ENCODE peak calls at places on chromosomes 4 and X, in five cellular contexts. I is suprapubic skin; M is CD8-positive, alpha-beta T cell; V is astrocyte; F is lung. U is an unnamed sample.

GRCh38 chrX:41085883-41086626 is 810 bp downstream of the USP9X start:
- DNase-seq in V (peak), I (peak), F (peak), M (peak), U (peak)

GRCh38 chrX:22365460-22365859 is 92.7 kb downstream of the CBLL2 start:
- DNase-seq in F (no peak), V (peak), I (no peak), M (no peak), U (peak)

GRCh38 chrX:104039689-104040505 is at the start of gene H2BW2:
- DNase-seq in V (no peak), M (no peak), F (no peak), I (no peak), U (no peak)

GRCh38 chrX:64642482-64642881 is 247.2 kb upstream of the MTMR8 start:
- DNase-seq in V (no peak), I (no peak), M (no peak), F (no peak), U (no peak)

GRCh38 chrX:45035071-45035470 is 162.1 kb downstream of the KDM6A start:
- DNase-seq in V (no peak), M (no peak), I (no peak), F (no peak), U (no peak)

GRCh38 chr4:128006592-128006991 is 41.4 kb downstream of the ABHD18 start:
- DNase-seq in F (no peak), I (no peak), M (no peak), V (peak), U (peak)

GRCh38 chr4:64016893-64017292 is 392.4 kb downstream of the TECRL start:
- DNase-seq in V (no peak), F (no peak), I (no peak), M (no peak), U (no peak)

GRCh38 chr4:158327525-158327924 is 117.2 kb downstream of the TMEM144 start:
- DNase-seq in V (no peak), F (no peak), M (no peak), I (no peak), U (peak)

GRCh38 chr4:13765535-13765934 is 138.0 kb upstream of the BOD1L1 start:
- DNase-seq in V (no peak), M (no peak), I (no peak), F (no peak), U (no peak)

GRCh38 chr4:41746025-41746439 is 2.5 kb downstream of the PHOX2B start:
- DNase-seq in M (no peak), V (no peak), F (no peak), I (no peak), U (no peak)

GRCh38 chrX:3651272-3651671 is 62.2 kb downstream of the PRKX start:
- DNase-seq in V (no peak), I (no peak), F (no peak), M (no peak), U (peak)

GRCh38 chrX:31656013-31656412 is 584.2 kb upstream of the FTHL17 start:
- DNase-seq in M (no peak), F (no peak), I (no peak), V (peak), U (peak)

GRCh38 chrX:123803331-123803983 is 56.4 kb upstream of the XIAP start:
- DNase-seq in I (no peak), V (peak), M (no peak), F (no peak), U (peak)

GRCh38 chr4:182207806-182208483 is 35.3 kb upstream of the TENM3 start:
- DNase-seq in I (no peak), M (no peak), F (no peak), V (peak), U (peak)

GRCh38 chrX:49209434-49210251 is 9.7 kb upstream of the SYP start:
- DNase-seq in V (no peak), F (no peak), M (no peak), I (no peak), U (no peak)

GRCh38 chr4:55730143-55730931 is 89.3 kb upstream of the EXOC1L start:
- DNase-seq in M (no peak), I (no peak), V (no peak), F (no peak), U (no peak)

GRCh38 chrX:121886557-121886956 is 839.1 kb downstream of the GLUD2 start:
- DNase-seq in F (no peak), M (no peak), V (no peak), I (no peak), U (peak)

GRCh38 chr4:33334416-33334815 is 2614.2 kb downstream of the PCDH7 start:
- DNase-seq in M (no peak), F (no peak), V (no peak), I (no peak), U (peak)

GRCh38 chr4:89307446-89308160 is at the start of gene GPRIN3:
- DNase-seq in V (peak), I (peak), F (peak), M (peak), U (no peak)

GRCh38 chr4:74123065-74123728 is 24.2 kb upstream of the CXCL2 start:
- DNase-seq in F (peak), M (no peak), I (no peak), V (no peak), U (peak)

GRCh38 chrX:2707334-2707760 is 16.3 kb downstream of the CD99 start:
- DNase-seq in M (peak), V (peak), I (peak), F (peak), U (peak)

GRCh38 chr4:37780444-37781133 is 45.9 kb upstream of the PGM2 start:
- DNase-seq in M (peak), V (no peak), F (no peak), I (no peak), U (peak)

GRCh38 chrX:95823796-95824195 is 860.8 kb upstream of the DIAPH2 start:
- DNase-seq in F (no peak), I (no peak), V (no peak), M (no peak), U (no peak)
- TF ChIP-seq CTCF in F (no peak), I (no peak), V (no peak), M (no peak), U (no peak)

DNA sequence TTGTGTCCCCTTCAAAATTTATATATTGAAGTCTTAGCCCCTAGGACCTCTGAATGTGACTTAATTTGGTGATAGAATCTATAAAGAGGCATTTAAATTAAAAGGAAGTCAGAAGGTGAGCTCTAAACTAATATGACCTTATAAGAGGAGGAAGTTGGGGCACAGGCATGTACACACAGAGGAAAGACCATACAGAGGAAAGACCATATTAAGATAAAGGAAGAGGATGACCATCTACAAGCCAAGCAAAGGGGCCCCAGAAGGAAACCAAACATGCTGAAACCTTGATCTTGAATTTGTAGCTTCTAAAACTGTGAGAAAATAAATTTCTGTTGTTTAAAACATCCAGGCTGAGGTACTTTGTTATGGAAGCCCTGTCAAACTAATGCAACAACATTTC is 26.9 kb upstream of the CYBB start:
- DNase-seq in M (no peak), V (no peak), I (no peak), F (no peak), U (no peak)
- H3K4me3 ChIP-seq in M (no peak), V (no peak), I (no peak), F (no peak), U (no peak)

DNA sequence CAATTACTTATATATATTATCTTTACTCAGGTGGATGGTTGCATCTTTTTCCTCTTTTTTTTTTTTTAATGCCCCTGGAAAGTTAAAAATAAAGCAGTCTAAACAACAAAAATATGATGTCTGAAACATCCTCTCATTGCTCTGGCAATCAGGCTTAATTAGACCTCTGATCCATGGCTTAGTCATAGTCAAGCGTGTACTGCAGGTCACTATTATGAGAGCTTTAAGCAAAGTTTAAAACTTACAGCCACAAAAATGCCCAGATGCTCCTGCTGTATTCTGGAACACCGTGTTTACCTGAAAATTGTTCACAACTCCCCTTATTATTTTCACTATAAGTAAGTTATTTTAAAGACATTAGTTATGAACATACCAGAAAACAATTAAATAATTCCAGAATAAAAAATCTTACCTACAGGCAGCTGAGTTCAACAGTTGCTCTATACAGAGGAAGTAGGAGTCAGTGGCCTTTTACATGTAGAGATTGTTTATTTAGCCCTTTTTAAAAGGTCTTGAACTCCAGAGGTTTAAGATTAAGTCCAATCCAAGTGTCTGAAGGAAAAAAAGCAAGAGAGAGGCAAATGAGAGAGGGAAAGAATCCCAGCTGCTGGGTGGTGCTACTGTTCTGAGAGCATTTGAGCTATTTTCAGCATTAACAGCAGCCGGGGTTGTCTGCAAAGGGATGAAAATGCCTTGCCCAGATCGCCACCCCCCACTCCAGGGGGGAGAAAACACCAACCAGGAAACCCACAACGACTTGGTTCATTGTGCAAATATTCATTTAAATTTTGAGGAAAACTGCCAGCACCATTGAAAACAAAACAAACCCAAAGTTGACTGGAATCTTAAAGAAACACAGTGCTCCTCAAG is 36.9 kb downstream of the SORBS2 start:
- DNase-seq in M (no peak), V (peak), I (no peak), F (peak), U (peak)
- TF ChIP-seq CTCF in M (no peak), V (no peak), I (no peak), F (no peak), U (no peak)

DNA sequence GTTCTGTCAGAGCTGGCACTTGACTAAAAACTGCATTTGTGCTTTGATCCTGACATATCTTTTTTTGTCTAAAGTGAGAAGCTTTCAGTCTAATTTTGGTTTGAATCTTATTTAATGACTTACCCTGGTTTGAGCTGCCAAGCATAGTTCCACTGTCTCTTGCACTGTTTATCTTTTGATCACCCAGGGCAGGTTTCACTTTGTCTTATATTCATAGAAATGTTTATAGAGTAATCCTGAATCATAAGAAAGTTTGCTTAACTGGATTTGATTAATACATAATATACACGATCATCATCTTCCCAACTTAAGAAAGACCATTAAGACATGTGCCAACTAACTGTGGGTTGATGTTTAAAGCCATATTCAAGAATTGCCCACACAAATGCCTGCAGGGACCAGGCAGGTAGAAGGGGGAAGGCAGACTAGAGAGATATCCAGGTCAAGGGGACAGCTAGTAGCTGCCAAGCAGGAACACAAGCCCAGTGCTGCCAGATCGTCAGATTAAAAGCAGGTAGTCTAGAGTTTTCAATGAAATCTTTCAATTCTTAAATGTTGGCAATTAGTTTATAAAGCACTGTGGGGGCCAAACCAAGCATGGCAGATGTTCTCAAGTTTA is 1.9 kb downstream of the GK start:
- DNase-seq in M (no peak), I (no peak), F (no peak), V (no peak), U (peak)
- H3K4me3 ChIP-seq in M (no peak), I (no peak), F (no peak), V (no peak), U (no peak)

GRCh38 chr4:122562436-122562835 is 58.4 kb downstream of the IL21 start:
- DNase-seq in I (no peak), F (no peak), V (no peak), M (no peak), U (no peak)
- TF ChIP-seq CTCF in I (no peak), F (no peak), V (no peak), M (no peak), U (no peak)

DNA sequence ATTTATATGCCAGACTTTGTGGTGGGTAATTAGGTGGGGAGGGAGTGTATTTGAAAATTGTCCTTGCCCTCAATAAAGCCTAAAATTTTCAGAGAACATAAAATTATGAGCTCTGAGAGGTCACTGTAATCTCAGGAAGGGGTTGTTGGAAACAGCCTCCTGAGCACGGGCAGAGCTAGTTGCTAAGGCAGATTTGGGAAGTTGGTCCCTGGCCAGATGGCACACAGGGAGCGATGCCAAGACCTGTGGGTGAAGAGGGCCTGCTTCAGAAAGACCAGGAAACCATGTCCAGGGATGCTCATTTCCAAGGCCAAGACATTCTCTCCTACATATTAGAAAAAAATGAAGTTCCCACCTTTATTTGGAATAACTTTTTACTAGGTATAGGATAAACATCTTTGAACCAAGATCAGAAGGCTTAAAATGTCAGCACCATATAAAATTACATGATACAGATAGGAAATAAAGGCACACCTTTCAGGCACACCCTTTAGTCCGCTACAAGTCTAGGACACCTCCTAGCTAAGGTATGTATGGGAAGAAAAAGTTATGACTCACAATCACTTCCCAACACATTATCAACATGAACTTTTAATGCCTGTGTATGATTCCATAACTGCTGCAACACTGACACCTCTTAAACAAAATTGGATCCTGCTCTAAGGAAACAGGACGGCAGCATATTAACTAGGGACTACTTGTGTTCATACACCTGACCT is 2.2 kb upstream of the PPP3CA start:
- DNase-seq in M (no peak), I (peak), V (peak), F (peak), U (peak)
- H3K4me3 ChIP-seq in M (no peak), I (no peak), V (no peak), F (no peak), U (no peak)

U was measured in bronchial epithelial cell.